ENCODE peak calls at places on chromosomes 3 and 15, in seven cellular contexts. N, R, L, Q, Y, O and K are unnamed samples.
A peak's percentile ranks its signal among the peaks of the same experiment; 100 is the strongest.

GRCh38 chr15:23081271-23081670 is 41.9 kb upstream of the TUBGCP5 start:
- DNase-seq in N (no peak), R (no peak), L (no peak), Q (no peak), Y (no peak), O (no peak), K (no peak)

GRCh38 chr3:122299872-122300460 is 25.1 kb upstream of the CSTA start:
- DNase-seq in N (no peak), R (peak; percentile 44), L (peak; percentile 47), Q (no peak), Y (no peak), O (peak; percentile 40), K (no peak)

GRCh38 chr15:29668120-29668602 is 154.1 kb downstream of the TJP1 start:
- DNase-seq in N (peak; percentile 35), R (peak; percentile 88), L (peak; percentile 92), Q (peak; percentile 68), Y (no peak), O (peak; percentile 85), K (no peak)

GRCh38 chr15:73323956-73324355 is 44.8 kb downstream of the HCN4 start:
- DNase-seq in N (no peak), R (no peak), L (no peak), Q (peak; percentile 17), Y (no peak), O (no peak), K (no peak)

GRCh38 chr3:8556470-8556869 is 54.8 kb downstream of the LMCD1 start:
- DNase-seq in N (no peak), R (no peak), L (no peak), Q (no peak), Y (no peak), O (no peak), K (no peak)

GRCh38 chr3:113161661-113162060 is 49.7 kb upstream of the BOC start:
- DNase-seq in N (no peak), R (no peak), L (no peak), Q (no peak), Y (no peak), O (no peak), K (no peak)

GRCh38 chr3:45776611-45777010 is 19.7 kb downstream of the SLC6A20 start:
- DNase-seq in N (no peak), R (no peak), L (no peak), Q (no peak), Y (no peak), O (peak; percentile 68), K (no peak)

GRCh38 chr3:109973733-109974132 is 636.4 kb upstream of the DPPA4 start:
- DNase-seq in N (no peak), R (no peak), L (peak; percentile 5), Q (no peak), Y (no peak), O (no peak), K (no peak)

GRCh38 chr15:33425149-33425548 is 114.4 kb downstream of the RYR3 start:
- DNase-seq in N (peak; percentile 49), R (no peak), L (no peak), Q (no peak), Y (no peak), O (no peak), K (no peak)

GRCh38 chr3:193016437-193016887 is 98.8 kb upstream of the MB21D2 start:
- DNase-seq in N (no peak), R (peak; percentile 18), L (no peak), Q (peak; percentile 52), Y (peak; percentile 67), O (no peak), K (no peak)

GRCh38 chr15:68001811-68002210 is 52.3 kb upstream of the PIAS1 start:
- DNase-seq in N (no peak), R (no peak), L (no peak), Q (no peak), Y (no peak), O (no peak), K (no peak)

GRCh38 chr15:75362642-75363249 is 5.7 kb downstream of the MAN2C1 start:
- DNase-seq in N (peak; percentile 9), R (no peak), L (no peak), Q (no peak), Y (no peak), O (no peak), K (no peak)

GRCh38 chr3:71973337-71974030 is 188.5 kb upstream of the PROK2 start:
- DNase-seq in N (no peak), R (no peak), L (no peak), Q (peak; percentile 60), Y (no peak), O (no peak), K (no peak)

GRCh38 chr3:21750291-21750690 is 719 bp downstream of the ZNF385D start:
- DNase-seq in N (no peak), R (no peak), L (peak; percentile 29), Q (no peak), Y (no peak), O (no peak), K (no peak)

GRCh38 chr3:3200632-3201212 is 21.2 kb upstream of the CRBN start:
- DNase-seq in N (peak; percentile 43), R (peak; percentile 45), L (peak; percentile 51), Q (peak; percentile 36), Y (no peak), O (peak; percentile 38), K (no peak)

GRCh38 chr3:188220988-188221818 is 67.2 kb downstream of the LPP start:
- DNase-seq in N (peak; percentile 84), R (no peak), L (peak; percentile 87), Q (peak; percentile 76), Y (no peak), O (no peak), K (peak; percentile 39)

GRCh38 chr15:80906159-80906775 is 83.4 kb downstream of the MESD start:
- DNase-seq in N (no peak), R (no peak), L (no peak), Q (no peak), Y (no peak), O (no peak), K (no peak)

GRCh38 chr15:43127752-43128151 is 5.6 kb upstream of the TMEM62 start:
- DNase-seq in N (no peak), R (no peak), L (no peak), Q (no peak), Y (no peak), O (no peak), K (no peak)

GRCh38 chr15:55434989-55435825 is 26.9 kb downstream of the PIERCE2 start:
- DNase-seq in N (no peak), R (no peak), L (peak; percentile 58), Q (no peak), Y (no peak), O (peak; percentile 26), K (no peak)

GRCh38 chr15:77822631-77823230 is 190.0 kb upstream of the LINGO1 start:
- DNase-seq in N (no peak), R (no peak), L (no peak), Q (no peak), Y (no peak), O (no peak), K (no peak)

GRCh38 chr15:25439456-25439836 is 622 bp upstream of the UBE3A start:
- DNase-seq in N (no peak), R (no peak), L (peak; percentile 5), Q (no peak), Y (no peak), O (peak; percentile 45), K (no peak)

GRCh38 chr3:10420745-10421475 is 84.5 kb downstream of the ATP2B2 start:
- DNase-seq in N (no peak), R (no peak), L (no peak), Q (no peak), Y (no peak), O (no peak), K (no peak)

GRCh38 chr3:10419637-10420232 is 85.7 kb downstream of the ATP2B2 start:
- DNase-seq in N (no peak), R (no peak), L (no peak), Q (no peak), Y (no peak), O (no peak), K (no peak)

GRCh38 chr3:10421996-10422395 is 83.4 kb downstream of the ATP2B2 start:
- DNase-seq in N (no peak), R (no peak), L (no peak), Q (no peak), Y (no peak), O (no peak), K (no peak)

GRCh38 chr3:10416730-10417300 is 88.6 kb downstream of the ATP2B2 start:
- DNase-seq in N (no peak), R (no peak), L (no peak), Q (no peak), Y (no peak), O (no peak), K (no peak)

DNA sequence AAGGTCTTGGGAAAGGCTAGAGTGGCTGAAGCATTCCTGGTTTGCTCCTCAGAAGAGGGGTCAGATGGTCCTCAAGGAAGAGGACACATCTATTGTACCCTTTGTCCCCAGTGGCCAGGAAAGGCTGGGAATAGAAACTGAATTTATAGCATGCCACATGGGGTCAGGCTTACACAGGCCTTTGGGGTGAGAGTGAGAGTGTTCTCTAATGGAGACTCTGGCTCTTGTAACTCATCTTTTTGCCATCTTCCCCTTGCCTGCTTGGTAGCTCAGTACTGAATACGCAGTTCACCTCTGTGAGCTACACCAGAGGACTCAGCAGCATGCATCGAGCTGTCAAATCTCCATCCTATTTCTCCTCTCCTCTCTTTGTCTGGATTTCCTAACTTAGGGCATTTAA is 87.5 kb downstream of the ATP2B2 start:
- DNase-seq in N (no peak), R (no peak), L (no peak), Q (no peak), Y (no peak), O (no peak), K (no peak)
- H3K27me3 ChIP-seq in N (no peaks in the 10 kb centered on the region), R (no peaks in the 10 kb centered on the region), L (no peaks in the 10 kb centered on the region), Q (no peaks in the 10 kb centered on the region), Y (peaks cover 56% of the 10 kb centered on the region), O (no peaks in the 10 kb centered on the region), K (no peaks in the 10 kb centered on the region)

GRCh38 chr3:25441234-25441856 is 13.3 kb downstream of the RARB start:
- DNase-seq in N (no peak), R (no peak), L (no peak), Q (no peak), Y (no peak), O (peak; percentile 30), K (no peak)
- TF ChIP-seq CTCF in N (no peak), R (peak; percentile 31), L (peak; percentile 83), Q (peak; percentile 65), Y (peak; percentile 60), O (peak; percentile 39), K (no peak)

GRCh38 chr15:100059094-100059493 is 282.7 kb downstream of the ADAMTS17 start:
- DNase-seq in N (no peak), R (no peak), L (no peak), Q (no peak), Y (no peak), O (no peak), K (no peak)
- H3K27me3 ChIP-seq in N (no peaks in the 10 kb centered on the region), R (no peaks in the 10 kb centered on the region), L (no peaks in the 10 kb centered on the region), Q (no peaks in the 10 kb centered on the region), Y (no peaks in the 10 kb centered on the region), O (no peaks in the 10 kb centered on the region), K (no peaks in the 10 kb centered on the region)

DNA sequence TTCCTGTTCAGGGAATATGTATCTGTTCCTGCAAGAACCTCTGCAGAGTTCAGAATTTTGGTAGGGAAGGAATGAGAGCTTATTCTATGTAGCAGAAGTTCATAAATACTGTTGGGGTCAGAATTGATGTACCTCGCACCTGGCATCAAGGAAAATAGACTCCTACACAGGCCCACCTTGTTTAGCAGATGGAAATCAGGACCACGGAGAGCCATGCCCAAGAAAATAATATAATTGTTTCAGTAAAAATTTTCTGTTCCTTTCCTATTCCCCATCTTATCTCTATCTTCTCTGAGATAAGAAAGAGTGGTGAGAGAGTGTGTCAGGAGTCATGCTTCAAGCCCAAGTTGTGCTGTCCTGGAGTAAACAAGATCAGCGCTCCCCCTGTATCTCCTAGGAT is 404.7 kb upstream of the UBE2E2 start:
- DNase-seq in N (no peak), R (no peak), L (no peak), Q (no peak), Y (no peak), O (no peak), K (no peak)
- TF ChIP-seq CTCF in N (no peak), R (no peak), L (no peak), Q (no peak), Y (no peak), O (no peak), K (no peak)

GRCh38 chr3:97972976-97973375 is 745 bp upstream of the RIOX2 start:
- DNase-seq in N (no peak), R (no peak), L (no peak), Q (no peak), Y (no peak), O (no peak), K (no peak)
- H3K27me3 ChIP-seq in N (no peaks in the 10 kb centered on the region), R (no peaks in the 10 kb centered on the region), L (no peaks in the 10 kb centered on the region), Q (no peaks in the 10 kb centered on the region), Y (no peaks in the 10 kb centered on the region), O (no peaks in the 10 kb centered on the region), K (no peaks in the 10 kb centered on the region)